ENCODE peak calls at places on chromosome 20, in five cellular contexts. R is left cardiac atrium; K is NCI-H1417; X is EL; C is activated naive CD4-positive, alpha-beta T cell treated with anti-CD3 and anti-CD28 coated beads, Interleukin-2, amount 50 U/mL, for 16 hours. W is an unnamed sample.
A peak's percentile ranks its signal among the peaks of the same experiment; 100 is the strongest.

GRCh38 chr20:63896136-63896890 is 1.4 kb downstream of the DNAJC5 start:
- DNase-seq in R (peak; percentile 58), K (peak; percentile 36), X (peak; percentile 34), C (peak; percentile 31), W (peak; percentile 95)

GRCh38 chr20:1528811-1529210 is 28.7 kb downstream of the SIRPD start:
- DNase-seq in R (no peak), K (no peak), X (peak; percentile 60), C (no peak), W (peak; percentile 69)

GRCh38 chr20:41366546-41367392 is at the start of gene EMILIN3:
- DNase-seq in R (no peak), K (no peak), X (no peak), C (no peak), W (no peak)

GRCh38 chr20:50336631-50337030 is 146.0 kb downstream of the CEBPB start:
- DNase-seq in R (no peak), K (no peak), X (no peak), C (no peak), W (no peak)

GRCh38 chr20:45964024-45964423 is 8.0 kb downstream of the ZNF335 start:
- DNase-seq in R (no peak), K (no peak), X (no peak), C (no peak), W (no peak)

GRCh38 chr20:4585104-4585753 is 136.5 kb upstream of the PRND start:
- DNase-seq in R (no peak), K (no peak), X (peak; percentile 61), C (no peak), W (no peak)

GRCh38 chr20:45972500-45973183 is 639 bp upstream of the ZNF335 start:
- DNase-seq in R (no peak), K (peak; percentile 7), X (peak; percentile 96), C (no peak), W (peak; percentile 93)

GRCh38 chr20:58021481-58021880 is 207.0 kb downstream of the ANKRD60 start:
- DNase-seq in R (peak; percentile 66), K (no peak), X (peak; percentile 14), C (no peak), W (no peak)

GRCh38 chr20:35293303-35294292 is 1.4 kb upstream of the FAM83C start:
- DNase-seq in R (no peak), K (no peak), X (no peak), C (no peak), W (no peak)

GRCh38 chr20:51492167-51493092 is 50.1 kb downstream of the NFATC2 start:
- DNase-seq in R (peak; percentile 91), K (no peak), X (no peak), C (no peak), W (peak; percentile 6)

GRCh38 chr20:9627219-9627618 is 112.8 kb downstream of the LAMP5 start:
- DNase-seq in R (no peak), K (no peak), X (no peak), C (no peak), W (no peak)

GRCh38 chr20:63531686-63532448 is 5.3 kb downstream of the PTK6 start:
- DNase-seq in R (no peak), K (no peak), X (no peak), C (no peak), W (no peak)

GRCh38 chr20:20134941-20135572 is 82.7 kb downstream of the CFAP61 start:
- DNase-seq in R (no peak), K (no peak), X (no peak), C (no peak), W (no peak)

GRCh38 chr20:20864346-20865096 is 152.1 kb upstream of the RALGAPA2 start:
- DNase-seq in R (no peak), K (peak; percentile 37), X (no peak), C (no peak), W (peak; percentile 1)